ENCODE peak calls at places on chromosome 4, in ten cellular contexts. H is CD8-positive, alpha-beta memory T cell; C is mesendoderm; V is cardiac muscle cell; W is spleen; F is IMR-90; Z is mucosa of descending colon; K is K562; Y is aorta; G is testis. L is an unnamed sample. For H3K4me1, the result is how much of the 10 kb centered on the place peaks cover.

GRCh38 chr4:118995693-118996391 is 107.2 kb downstream of the SYNPO2 start:
- DNase-seq in F (no peak), C (no peak), Y (no peak), G (no peak), W (no peak), Z (no peak), H (no peak), V (no peak), K (no peak), L (no peak)

GRCh38 chr4:155796031-155796430 is 37.2 kb downstream of the GUCY1B1 start:
- DNase-seq in H (no peak), F (peak), W (no peak), V (peak), Y (no peak), C (peak), K (no peak), Z (no peak), G (no peak), L (peak)

GRCh38 chr4:91267543-91267942 is 1036.2 kb upstream of the GRID2 start:
- DNase-seq in F (no peak), V (no peak), K (no peak), Y (no peak), G (no peak), H (no peak), Z (no peak), C (no peak), W (no peak), L (no peak)

GRCh38 chr4:65167719-65168118 is 502.6 kb downstream of the EPHA5 start:
- DNase-seq in H (no peak), G (no peak), V (no peak), Y (no peak), W (no peak), F (no peak), Z (no peak), K (no peak), C (no peak), L (no peak)

GRCh38 chr4:67714248-67714583 is 13.3 kb upstream of the UBA6 start:
- DNase-seq in F (no peak), V (peak), K (no peak), C (peak), Z (no peak), Y (no peak), H (no peak), G (no peak), W (no peak), L (no peak)

GRCh38 chr4:4321951-4322688 is 32.1 kb downstream of the ZBTB49 start:
- DNase-seq in K (no peak), Z (no peak), H (no peak), C (no peak), F (no peak), Y (peak), G (no peak), W (no peak), V (no peak), L (no peak)

GRCh38 chr4:42302348-42302747 is 94.9 kb upstream of the SHISA3 start:
- DNase-seq in W (no peak), F (peak), K (peak), C (peak), H (no peak), Y (no peak), G (peak), Z (no peak), V (peak), L (peak)

GRCh38 chr4:168643796-168644159 is 146.9 kb downstream of the PALLD start:
- DNase-seq in G (no peak), V (no peak), C (no peak), W (no peak), Y (no peak), H (no peak), Z (no peak), F (no peak), K (no peak), L (no peak)

GRCh38 chr4:179059396-179059795 is 1617.2 kb upstream of the AGA start:
- DNase-seq in H (no peak), C (no peak), Y (no peak), W (no peak), K (no peak), G (no peak), Z (no peak), F (no peak), V (no peak), L (no peak)

GRCh38 chr4:71130827-71131603 is 137.6 kb downstream of the DCK start:
- DNase-seq in C (peak), Y (no peak), F (peak), H (no peak), V (peak), W (no peak), K (no peak), Z (no peak), G (no peak), L (peak)

GRCh38 chr4:56688094-56688647 is 7.1 kb upstream of the HOPX start:
- DNase-seq in C (no peak), F (no peak), V (no peak), G (no peak), Z (no peak), Y (no peak), W (no peak), K (no peak), H (no peak), L (no peak)

GRCh38 chr4:42281324-42282020 is 115.8 kb upstream of the SHISA3 start:
- DNase-seq in K (no peak), Y (no peak), G (no peak), Z (no peak), V (no peak), H (no peak), W (no peak), F (no peak), C (no peak), L (no peak)

GRCh38 chr4:186979966-186980745 is 256.5 kb upstream of the FAT1 start:
- DNase-seq in H (no peak), W (no peak), K (no peak), Y (no peak), C (no peak), Z (no peak), V (peak), G (no peak), F (peak), L (peak)

GRCh38 chr4:52877006-52877405 is 14.9 kb downstream of the RASL11B start:
- DNase-seq in Z (no peak), Y (no peak), C (no peak), K (no peak), H (no peak), V (no peak), W (no peak), F (no peak), G (no peak), L (no peak)

GRCh38 chr4:6917445-6918241 is 8.0 kb downstream of the TBC1D14 start:
- DNase-seq in K (peak), Z (peak), F (no peak), V (peak), Y (no peak), C (peak), H (no peak), W (peak), G (peak), L (peak)

GRCh38 chr4:19844436-19844835 is 407.3 kb upstream of the SLIT2 start:
- DNase-seq in K (no peak), C (no peak), F (peak), V (peak), W (no peak), Y (no peak), H (no peak), G (no peak), Z (no peak), L (no peak)

GRCh38 chr4:89245459-89245858 is 62.1 kb downstream of the GPRIN3 start:
- DNase-seq in W (no peak), K (no peak), F (no peak), Y (no peak), Z (no peak), G (no peak), C (no peak), V (no peak), H (no peak), L (no peak)

GRCh38 chr4:184039963-184040383 is 134.9 kb downstream of the STOX2 start:
- DNase-seq in F (no peak), G (peak), V (peak), Y (no peak), C (peak), Z (no peak), K (no peak), W (no peak), H (no peak), L (peak)

GRCh38 chr4:54228064-54228527 is 997 bp upstream of the PDGFRA start:
- DNase-seq in F (peak), K (peak), Z (peak), G (peak), W (peak), Y (peak), C (peak), V (peak), H (no peak), L (peak)

GRCh38 chr4:87530868-87531267 is 1.7 kb upstream of the SPARCL1 start:
- DNase-seq in F (peak), V (peak), Y (no peak), C (no peak), W (no peak), G (peak), Z (no peak), K (no peak), H (no peak), L (no peak)

GRCh38 chr4:172578712-172579111 is 589.9 kb upstream of the GALNT7 start:
- DNase-seq in Y (no peak), Z (no peak), W (no peak), F (peak), G (no peak), C (no peak), K (no peak), H (no peak), V (peak), L (no peak)

GRCh38 chr4:183337349-183337748 is 15.1 kb upstream of the CLDN24 start:
- DNase-seq in V (no peak), Z (no peak), G (no peak), H (no peak), W (peak), K (no peak), C (no peak), Y (no peak), F (no peak), L (no peak)

GRCh38 chr4:165631208-165631894 is 241.7 kb upstream of the TLL1 start:
- DNase-seq in F (no peak), Z (no peak), Y (no peak), G (no peak), W (no peak), C (no peak), K (no peak), H (no peak), V (no peak), L (no peak)

GRCh38 chr4:15368906-15369305 is 58.9 kb upstream of the C1QTNF7 start:
- DNase-seq in W (no peak), Y (no peak), G (no peak), F (peak), H (no peak), V (peak), Z (no peak), C (no peak), K (no peak), L (no peak)

GRCh38 chr4:147428583-147428982 is 52.3 kb upstream of the EDNRA start:
- DNase-seq in F (no peak), W (no peak), Y (no peak), G (no peak), K (no peak), Z (no peak), V (no peak), H (no peak), C (no peak), L (no peak)

GRCh38 chr4:106240699-106241098 is 75.3 kb downstream of the TBCK start:
- DNase-seq in V (no peak), G (no peak), K (no peak), F (no peak), Y (no peak), C (no peak), W (no peak), H (no peak), Z (no peak), L (no peak)

GRCh38 chr4:6779667-6780565 is 2.6 kb upstream of the KIAA0232 start:
- DNase-seq in C (peak), Y (no peak), G (peak), H (no peak), Z (no peak), V (peak), W (no peak), K (no peak), F (peak), L (peak)

GRCh38 chr4:75831856-75832405 is 70.3 kb downstream of the PPEF2 start:
- DNase-seq in Y (no peak), C (no peak), F (no peak), K (no peak), G (no peak), V (no peak), W (no peak), Z (no peak), H (no peak), L (peak)

GRCh38 chr4:75830906-75831305 is 71.3 kb downstream of the PPEF2 start:
- DNase-seq in V (peak), C (no peak), G (no peak), Z (no peak), Y (no peak), H (no peak), W (no peak), K (no peak), F (no peak), L (no peak)

GRCh38 chr4:75834772-75835154 is 67.5 kb downstream of the PPEF2 start:
- DNase-seq in W (no peak), C (no peak), H (no peak), G (no peak), Z (no peak), Y (no peak), V (no peak), F (no peak), K (no peak), L (no peak)

GRCh38 chr4:75834095-75834771 is 68.0 kb downstream of the PPEF2 start:
- DNase-seq in V (no peak), W (no peak), H (no peak), Y (no peak), F (no peak), C (no peak), G (no peak), K (no peak), Z (no peak), L (no peak)
- H3K4me1 ChIP-seq in V (under half), W (under half), H (under half), Y (under half), F (under half), C (under half), G (under half), K (under half), Z (under half), L (under half)

DNA sequence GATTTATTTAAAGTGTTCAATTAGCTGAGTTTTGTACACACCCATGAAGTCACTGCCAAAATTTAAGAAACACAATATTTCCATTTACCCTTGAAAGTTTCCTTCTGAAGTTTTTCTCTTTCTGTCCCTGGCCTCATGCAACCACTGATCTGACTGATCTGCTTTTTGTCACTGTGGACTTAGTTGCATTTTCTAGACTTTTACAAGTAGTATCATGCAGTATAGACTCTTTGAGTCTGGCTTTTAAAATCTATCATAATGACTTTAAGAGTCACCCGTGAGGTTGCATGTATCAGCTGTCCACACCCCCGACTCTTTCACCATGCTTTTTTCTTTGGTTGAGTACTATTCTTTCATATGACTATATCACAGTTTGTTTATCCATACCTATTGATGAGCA is 29.0 kb upstream of the PDLIM3 start:
- DNase-seq in K (no peak), G (no peak), Z (no peak), F (no peak), V (no peak), Y (no peak), W (no peak), C (no peak), H (no peak), L (no peak)
- H3K4me1 ChIP-seq in K (under half), G (under half), Z (under half), F (under half), V (under half), Y (under half), W (under half), C (under half), H (under half), L (under half)

DNA sequence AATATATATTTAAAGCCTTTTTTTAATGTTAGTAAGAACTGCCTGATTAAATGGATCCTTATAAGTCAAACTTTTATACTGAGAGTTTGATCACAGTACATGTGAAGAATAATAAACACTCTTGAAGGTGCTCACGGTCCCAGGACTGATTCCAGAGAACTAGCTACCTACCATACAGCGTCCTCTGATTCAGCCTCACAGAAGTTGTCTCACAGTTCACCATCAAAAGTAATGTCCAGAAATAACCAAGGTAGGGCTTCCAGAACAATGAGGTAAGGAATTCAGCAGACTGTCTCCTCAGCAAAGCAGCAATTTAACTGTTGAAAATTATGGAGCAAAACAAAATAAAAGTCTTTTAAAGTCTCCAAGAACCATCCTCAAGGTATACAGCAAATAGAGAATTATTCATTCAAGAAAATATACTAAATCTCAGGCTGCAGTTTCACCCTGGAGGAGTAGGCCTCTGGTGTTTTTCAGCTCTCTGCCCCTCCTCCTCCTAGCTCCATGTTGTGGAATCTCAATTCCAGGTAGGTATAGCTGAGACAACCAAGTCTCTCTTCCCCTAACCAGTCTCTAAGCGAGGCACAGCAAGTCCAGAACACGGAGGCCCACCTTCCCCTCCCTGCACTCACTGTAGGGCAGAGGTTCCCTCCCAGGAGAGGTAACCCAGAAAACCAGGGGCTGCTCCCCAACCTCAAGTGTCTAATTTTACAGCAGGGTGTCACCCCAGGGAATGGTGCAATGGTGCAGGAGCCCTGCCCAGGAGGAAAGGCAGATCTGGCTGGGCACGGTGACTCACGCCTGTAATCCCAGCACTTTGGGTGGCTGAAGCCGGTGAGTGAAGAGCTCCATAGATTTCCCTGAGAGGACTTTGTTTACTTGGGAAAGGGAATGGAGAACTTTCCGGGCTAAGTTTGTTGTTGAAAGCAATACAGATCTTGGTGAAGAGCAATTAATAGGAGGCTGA is 28.6 kb downstream of the FAM241A start:
- DNase-seq in Z (no peak), W (no peak), Y (no peak), K (no peak), V (peak), H (no peak), C (no peak), F (no peak), G (no peak), L (no peak)
- H3K4me1 ChIP-seq in Z (under half), W (under half), Y (under half), K (under half), V (under half), H (under half), C (under half), F (under half), G (under half), L (under half)

DNA sequence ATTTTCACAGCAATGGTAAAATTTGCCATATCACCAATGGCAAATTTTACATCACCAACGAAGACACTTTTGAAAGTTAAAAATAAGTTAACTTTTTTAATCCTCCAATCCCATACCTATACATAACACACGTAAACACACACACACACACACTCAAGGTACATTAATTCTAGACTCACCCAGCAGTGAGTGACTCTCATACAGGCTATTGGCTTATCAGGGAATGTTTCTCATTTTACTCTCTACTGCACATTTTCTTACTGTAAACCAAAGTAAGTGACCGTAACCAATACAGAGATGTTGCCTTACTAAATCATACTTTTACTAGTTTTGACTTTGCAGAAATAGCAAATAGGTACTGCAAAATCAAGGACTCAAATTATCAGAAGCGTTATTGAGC is 2.3 kb downstream of the VEGFC start:
- DNase-seq in H (no peak), C (no peak), V (no peak), G (no peak), F (no peak), K (no peak), Y (no peak), W (no peak), Z (no peak), L (no peak)
- H3K4me1 ChIP-seq in H (under half), C (under half), V (under half), G (under half), F (under half), K (under half), Y (under half), W (under half), Z (under half), L (under half)

GRCh38 chr4:38677466-38677865 is 13.5 kb downstream of the KLF3 start:
- DNase-seq in C (no peak), H (no peak), K (no peak), Z (no peak), Y (no peak), F (no peak), W (no peak), V (no peak), G (no peak), L (no peak)
- H3K4me1 ChIP-seq in C (under half), H (half or more), K (under half), Z (half or more), Y (under half), F (under half), W (half or more), V (under half), G (under half), L (under half)

GRCh38 chr4:2489841-2490552 is 21.1 kb downstream of the RNF4 start:
- DNase-seq in C (no peak), V (peak), Y (no peak), W (no peak), G (no peak), Z (no peak), F (no peak), K (no peak), H (no peak), L (no peak)

GRCh38 chr4:2489081-2489805 is 20.3 kb downstream of the RNF4 start:
- DNase-seq in F (no peak), V (no peak), K (no peak), C (peak), W (no peak), Z (no peak), Y (peak), G (no peak), H (no peak), L (no peak)

GRCh38 chr4:2486981-2487380 is 18.1 kb downstream of the RNF4 start:
- DNase-seq in Y (peak), F (no peak), H (no peak), V (no peak), G (no peak), Z (no peak), K (no peak), C (no peak), W (no peak), L (no peak)

GRCh38 chr4:2484993-2485392 is 16.1 kb downstream of the RNF4 start:
- DNase-seq in V (peak), Z (peak), H (peak), W (peak), C (no peak), F (no peak), G (peak), K (no peak), Y (peak), L (peak)

GRCh38 chr4:2487632-2488031 is 18.7 kb downstream of the RNF4 start:
- DNase-seq in G (no peak), V (no peak), F (no peak), Z (no peak), Y (peak), C (no peak), K (no peak), H (no peak), W (no peak), L (no peak)
- H3K4me1 ChIP-seq in G (under half), V (under half), F (under half), Z (half or more), Y (under half), C (under half), K (under half), H (half or more), W (half or more), L (under half)

DNA sequence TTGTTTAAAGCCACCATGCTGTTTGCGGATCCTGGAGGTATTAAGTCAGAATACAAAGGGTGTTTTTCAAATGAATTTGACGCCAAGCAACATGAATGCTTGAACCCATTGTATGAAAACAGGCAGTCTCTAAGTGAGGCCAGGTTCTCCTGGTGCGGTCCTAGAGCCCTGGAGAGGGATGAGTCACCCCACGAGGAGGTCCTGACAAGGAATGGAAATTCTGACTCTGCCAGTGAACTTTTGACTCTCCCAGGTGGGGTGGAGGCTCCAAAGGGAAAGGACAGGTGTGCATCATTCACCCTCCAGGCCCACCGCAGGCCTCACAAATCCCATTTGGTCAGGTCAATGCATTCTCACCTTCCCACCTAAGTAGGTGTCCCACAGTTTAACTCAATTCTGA is 1.5 kb downstream of the TRIM2 start:
- DNase-seq in Y (no peak), H (no peak), W (no peak), K (no peak), G (no peak), Z (peak), F (no peak), V (peak), C (peak), L (peak)
- H3K4me1 ChIP-seq in Y (under half), H (under half), W (under half), K (under half), G (under half), Z (under half), F (under half), V (under half), C (under half), L (under half)